ENCODE peak calls at places on chromosomes 1 and 21, in five cellular contexts. A is IMR-90, V is neuronal stem cell, R is H1, N is trophoblast cell. I is an unnamed sample.
A peak's percentile ranks its signal among the peaks of the same experiment; 100 is the strongest.

GRCh38 chr1:30847358-30847972 is 61.1 kb downstream of the SDC3 start:
- DNase-seq in A (peak; percentile 79), V (peak; percentile 44), R (no peak), N (peak; percentile 11), I (peak; percentile 81)

GRCh38 chr1:229254910-229255541 is 15.9 kb upstream of the RAB4A start:
- DNase-seq in A (no peak), V (no peak), R (no peak), N (peak; percentile 62), I (no peak)

GRCh38 chr1:198711837-198712236 is 73.0 kb downstream of the PTPRC start:
- DNase-seq in A (no peak), V (no peak), R (no peak), N (no peak), I (no peak)

GRCh38 chr21:46207006-46207919 is 21.3 kb downstream of the LSS start:
- DNase-seq in A (no peak), V (no peak), R (no peak), N (no peak), I (no peak)

GRCh38 chr1:3049905-3050304 is 19.1 kb upstream of the PRDM16 start:
- DNase-seq in A (no peak), V (no peak), R (no peak), N (no peak), I (no peak)

GRCh38 chr1:21930629-21931170 is 6.4 kb downstream of the HSPG2 start:
- DNase-seq in A (no peak), V (no peak), R (no peak), N (no peak), I (no peak)

GRCh38 chr1:109787211-109787844 is 23.6 kb upstream of the EPS8L3 start:
- DNase-seq in A (peak; percentile 50), V (no peak), R (no peak), N (peak; percentile 78), I (peak; percentile 55)

GRCh38 chr1:230074762-230075161 is 7.7 kb downstream of the GALNT2 start:
- DNase-seq in A (no peak), V (no peak), R (no peak), N (no peak), I (no peak)

GRCh38 chr1:228280106-228280901 is 72.5 kb downstream of the OBSCN start:
- DNase-seq in A (no peak), V (no peak), R (no peak), N (peak; percentile 3), I (no peak)

GRCh38 chr1:45097079-45097478 is 85.0 kb downstream of the UROD start:
- DNase-seq in A (no peak), V (no peak), R (no peak), N (no peak), I (no peak)

GRCh38 chr1:26705788-26706237 is 10.0 kb downstream of the ARID1A start:
- DNase-seq in A (peak; percentile 92), V (no peak), R (no peak), N (peak; percentile 63), I (peak; percentile 48)

GRCh38 chr1:5834477-5835178 is 157.6 kb downstream of the NPHP4 start:
- DNase-seq in A (no peak), V (no peak), R (no peak), N (no peak), I (no peak)

GRCh38 chr21:45543710-45544448 is 1.6 kb upstream of the SLC19A1 start:
- DNase-seq in A (no peak), V (no peak), R (no peak), N (no peak), I (no peak)

GRCh38 chr1:10631811-10632481 is 157.2 kb downstream of the PEX14 start:
- DNase-seq in A (no peak), V (peak; percentile 44), R (no peak), N (no peak), I (no peak)

GRCh38 chr1:119827010-119827409 is 15.8 kb upstream of the REG4 start:
- DNase-seq in A (no peak), V (no peak), R (no peak), N (peak; percentile 16), I (no peak)

GRCh38 chr1:52601976-52602327 is 219 bp upstream of the GPX7 start:
- DNase-seq in A (no peak), V (no peak), R (no peak), N (no peak), I (no peak)

GRCh38 chr1:165858928-165859845 is 31.8 kb downstream of the UCK2 start:
- DNase-seq in A (no peak), V (no peak), R (no peak), N (no peak), I (no peak)

GRCh38 chr1:226966683-226967082 is 26.6 kb downstream of the COQ8A start:
- DNase-seq in A (no peak), V (no peak), R (no peak), N (no peak), I (no peak)

GRCh38 chr1:9690440-9691107 is 39.0 kb downstream of the PIK3CD start:
- DNase-seq in A (no peak), V (no peak), R (no peak), N (no peak), I (no peak)

GRCh38 chr1:40717960-40718359 is 26.5 kb downstream of the NFYC start:
- DNase-seq in A (peak; percentile 77), V (no peak), R (no peak), N (no peak), I (no peak)

GRCh38 chr1:8687053-8687452 is 130.4 kb downstream of the RERE start:
- DNase-seq in A (peak; percentile 64), V (no peak), R (no peak), N (no peak), I (peak; percentile 74)

GRCh38 chr1:89641781-89642180 is 8.9 kb downstream of the LRRC8C start:
- DNase-seq in A (no peak), V (no peak), R (no peak), N (no peak), I (peak; percentile 29)

GRCh38 chr1:227561303-227561702 is 2.1 kb upstream of the ZNF678 start:
- DNase-seq in A (no peak), V (no peak), R (no peak), N (no peak), I (no peak)

GRCh38 chr21:42609806-42610205 is 43.6 kb upstream of the PDE9A start:
- DNase-seq in A (no peak), V (no peak), R (no peak), N (no peak), I (no peak)

GRCh38 chr1:150235852-150236613 is at the start of gene ANP32E:
- DNase-seq in A (peak; percentile 100), V (peak; percentile 99), R (peak; percentile 94), N (peak; percentile 97), I (peak; percentile 100)

GRCh38 chr1:150234647-150235435 is 1.1 kb downstream of the ANP32E start:
- DNase-seq in A (peak; percentile 60), V (peak; percentile 65), R (no peak), N (peak; percentile 68), I (peak; percentile 90)

GRCh38 chr1:150236614-150236934 is 662 bp upstream of the ANP32E start:
- DNase-seq in A (no peak), V (no peak), R (no peak), N (no peak), I (no peak)

GRCh38 chr1:150234309-150234646 is 1.6 kb downstream of the ANP32E start:
- DNase-seq in A (no peak), V (no peak), R (no peak), N (no peak), I (no peak)

DNA sequence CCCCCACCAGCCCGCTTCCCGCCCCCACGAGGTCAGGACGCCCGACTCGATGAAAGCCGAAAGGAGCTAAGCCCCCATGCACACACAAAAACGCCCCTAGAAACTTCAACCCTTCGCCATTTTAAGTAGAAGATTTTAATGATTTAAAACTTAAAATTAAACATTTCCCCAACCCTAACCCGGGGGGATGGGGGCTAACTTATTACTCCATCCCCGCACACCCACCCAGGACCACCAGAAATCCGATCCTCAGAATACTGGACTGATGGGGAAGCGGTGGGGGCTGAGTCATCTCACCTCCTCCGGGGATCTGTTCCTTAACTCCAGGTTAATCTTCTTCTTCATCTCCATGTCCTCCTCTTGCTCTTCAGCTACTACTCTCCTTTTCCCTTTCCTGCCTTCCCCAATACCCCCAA is 468 bp downstream of the ANP32E start:
- DNase-seq in A (no peak), V (no peak), R (no peak), N (peak; percentile 41), I (no peak)
- H4K91ac ChIP-seq in A (peak overlapping the region; percentile 7), V (no peak overlapping the region), R (peak overlapping the region; percentile 17), N (peak overlapping the region; percentile 67), I (no peak overlapping the region)

GRCh38 chr21:43986544-43987451 is 25.3 kb upstream of the TRAPPC10 start:
- DNase-seq in A (no peak), V (no peak), R (no peak), N (no peak), I (no peak)
- H4K91ac ChIP-seq in A (no peak overlapping the region), V (no peak overlapping the region), R (no peak overlapping the region), N (no peak overlapping the region), I (no peak overlapping the region)

GRCh38 chr1:180923024-180923841 is 10.5 kb downstream of the KIAA1614 start:
- DNase-seq in A (peak; percentile 12), V (peak; percentile 89), R (peak; percentile 91), N (no peak), I (peak; percentile 33)
- H4K91ac ChIP-seq in A (no peak overlapping the region), V (peak overlapping the region; percentile 86), R (peak overlapping the region; percentile 99), N (no peak overlapping the region), I (no peak overlapping the region)

GRCh38 chr1:28756846-28757245 is 20.1 kb downstream of the YTHDF2 start:
- DNase-seq in A (no peak), V (no peak), R (no peak), N (no peak), I (no peak)

GRCh38 chr1:28759257-28759656 is 22.5 kb downstream of the YTHDF2 start:
- DNase-seq in A (no peak), V (no peak), R (no peak), N (no peak), I (no peak)

GRCh38 chr1:28755701-28756100 is 19.0 kb downstream of the YTHDF2 start:
- DNase-seq in A (peak; percentile 31), V (no peak), R (no peak), N (no peak), I (no peak)

GRCh38 chr1:28761189-28761588 is 24.4 kb downstream of the YTHDF2 start:
- DNase-seq in A (no peak), V (no peak), R (no peak), N (peak; percentile 89), I (no peak)

GRCh38 chr1:28758420-28758819 is 21.7 kb downstream of the YTHDF2 start:
- DNase-seq in A (no peak), V (no peak), R (no peak), N (no peak), I (no peak)
- H4K91ac ChIP-seq in A (no peak overlapping the region), V (no peak overlapping the region), R (no peak overlapping the region), N (no peak overlapping the region), I (no peak overlapping the region)

I was measured in mesenchymal stem cell.